ENCODE peak calls at places on chromosomes 6 and 20, in four cellular contexts. One of them, this sample, is unnamed.

GRCh38 chr6:33392168-33392947 is 735 bp downstream of the KIFC1 start:
- DNase-seq in PC-3: peak; percentile 16
- DNase-seq in fibroblast of lung: no peak
- DNase-seq in astrocyte: peak; percentile 26
- DNase-seq in this sample: no peak

GRCh38 chr6:128511518-128511917 is 8.9 kb downstream of the PTPRK start:
- DNase-seq in fibroblast of lung: peak; percentile 64
- DNase-seq in PC-3: peak; percentile 88
- DNase-seq in astrocyte: peak; percentile 69
- DNase-seq in this sample: no peak

GRCh38 chr20:59656417-59656816 is 52.1 kb downstream of the PHACTR3 start:
- DNase-seq in PC-3: no peak
- DNase-seq in fibroblast of lung: no peak
- DNase-seq in astrocyte: no peak
- DNase-seq in this sample: no peak

GRCh38 chr6:161429921-161430490 is 156.1 kb upstream of the AGPAT4 start:
- DNase-seq in fibroblast of lung: no peak
- DNase-seq in astrocyte: no peak
- DNase-seq in PC-3: peak; percentile 36
- DNase-seq in this sample: peak; percentile 8

GRCh38 chr6:170151235-170152110 is 139.4 kb downstream of the DLL1 start:
- DNase-seq in fibroblast of lung: no peak
- DNase-seq in astrocyte: no peak
- DNase-seq in PC-3: no peak
- DNase-seq in this sample: no peak

GRCh38 chr20:35547319-35547718 is 5.4 kb downstream of the ERGIC3 start:
- DNase-seq in astrocyte: no peak
- DNase-seq in fibroblast of lung: no peak
- DNase-seq in PC-3: no peak
- DNase-seq in this sample: no peak

GRCh38 chr6:63245908-63246307 is 34.6 kb downstream of the FKBP1C start:
- DNase-seq in astrocyte: no peak
- DNase-seq in fibroblast of lung: no peak
- DNase-seq in PC-3: no peak
- DNase-seq in this sample: no peak

GRCh38 chr6:31042801-31043200 is 32.5 kb downstream of the MUC22 start:
- DNase-seq in fibroblast of lung: peak; percentile 60
- DNase-seq in astrocyte: peak; percentile 31
- DNase-seq in PC-3: peak; percentile 80
- DNase-seq in this sample: peak; percentile 25

GRCh38 chr20:24379116-24379927 is 90.1 kb upstream of the SYNDIG1 start:
- DNase-seq in PC-3: no peak
- DNase-seq in fibroblast of lung: peak; percentile 69
- DNase-seq in astrocyte: peak; percentile 71
- DNase-seq in this sample: no peak

GRCh38 chr6:40788661-40789111 is 201.5 kb upstream of the LRFN2 start:
- DNase-seq in astrocyte: peak; percentile 6
- DNase-seq in fibroblast of lung: peak; percentile 11
- DNase-seq in PC-3: no peak
- DNase-seq in this sample: no peak
- H2AFZ ChIP-seq in astrocyte: no peak overlapping the region
- H2AFZ ChIP-seq in fibroblast of lung: no peak overlapping the region
- H2AFZ ChIP-seq in PC-3: no peak overlapping the region
- H2AFZ ChIP-seq in this sample: no peak overlapping the region

DNA sequence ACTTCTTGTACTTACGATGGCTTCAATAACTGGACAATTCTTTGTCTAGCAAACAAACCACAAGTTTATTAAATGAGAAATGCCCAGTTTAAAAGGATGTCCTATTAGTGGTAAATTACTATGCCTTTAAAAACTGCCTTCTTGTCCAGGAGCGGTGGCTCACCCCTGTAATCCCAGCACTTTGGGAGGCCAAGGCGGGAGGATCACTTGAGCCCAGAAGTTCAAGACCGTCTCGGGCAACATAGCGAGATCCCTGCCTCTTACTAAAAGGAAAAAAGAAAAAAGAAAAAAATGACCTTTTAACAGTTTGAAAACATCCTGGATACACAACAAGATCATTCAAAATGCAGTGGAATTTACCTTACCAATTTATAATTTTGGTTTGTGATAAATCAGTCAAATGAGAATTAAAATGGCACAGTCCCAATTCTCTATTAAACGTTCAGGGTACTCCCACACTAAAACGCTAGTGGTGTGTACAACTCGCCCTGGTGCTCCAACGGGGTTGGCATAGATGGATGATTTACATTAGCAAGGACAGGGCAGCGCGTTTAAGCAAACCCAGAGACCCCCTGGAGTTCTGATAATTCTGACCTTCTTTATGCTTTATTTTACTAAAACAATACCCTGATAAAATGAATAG is 2.2 kb downstream of the ZBTB2 start:
- DNase-seq in fibroblast of lung: no peak
- DNase-seq in astrocyte: no peak
- DNase-seq in PC-3: no peak
- DNase-seq in this sample: no peak
- H2AFZ ChIP-seq in fibroblast of lung: no peak overlapping the region
- H2AFZ ChIP-seq in astrocyte: peak overlapping the region; percentile 59
- H2AFZ ChIP-seq in PC-3: peak overlapping the region; percentile 84
- H2AFZ ChIP-seq in this sample: no peak overlapping the region

GRCh38 chr20:45812157-45813005 is at the start of gene UBE2C:
- DNase-seq in PC-3: peak; percentile 100
- DNase-seq in fibroblast of lung: peak; percentile 100
- DNase-seq in astrocyte: peak; percentile 100
- DNase-seq in this sample: peak; percentile 100

GRCh38 chr20:45810191-45810590 is 2.3 kb upstream of the UBE2C start:
- DNase-seq in PC-3: no peak
- DNase-seq in fibroblast of lung: no peak
- DNase-seq in astrocyte: no peak
- DNase-seq in this sample: no peak

GRCh38 chr20:45814314-45814713 is 1.9 kb downstream of the UBE2C start:
- DNase-seq in fibroblast of lung: peak; percentile 66
- DNase-seq in PC-3: no peak
- DNase-seq in astrocyte: no peak
- DNase-seq in this sample: no peak

GRCh38 chr20:45813006-45813340 is 529 bp downstream of the UBE2C start:
- DNase-seq in astrocyte: no peak
- DNase-seq in fibroblast of lung: no peak
- DNase-seq in PC-3: no peak
- DNase-seq in this sample: no peak

GRCh38 chr20:45813489-45813888 is 1.0 kb downstream of the UBE2C start:
- DNase-seq in PC-3: no peak
- DNase-seq in fibroblast of lung: no peak
- DNase-seq in astrocyte: no peak
- DNase-seq in this sample: no peak
- H2AFZ ChIP-seq in PC-3: no peak overlapping the region
- H2AFZ ChIP-seq in fibroblast of lung: no peak overlapping the region
- H2AFZ ChIP-seq in astrocyte: no peak overlapping the region
- H2AFZ ChIP-seq in this sample: no peak overlapping the region

GRCh38 chr6:11987390-11987789 is 24.7 kb upstream of the HIVEP1 start:
- DNase-seq in fibroblast of lung: no peak
- DNase-seq in PC-3: peak; percentile 25
- DNase-seq in astrocyte: no peak
- DNase-seq in this sample: no peak

GRCh38 chr6:11979866-11980265 is 32.2 kb upstream of the HIVEP1 start:
- DNase-seq in astrocyte: no peak
- DNase-seq in fibroblast of lung: no peak
- DNase-seq in PC-3: no peak
- DNase-seq in this sample: no peak

GRCh38 chr6:11977738-11978137 is 34.4 kb upstream of the HIVEP1 start:
- DNase-seq in fibroblast of lung: no peak
- DNase-seq in PC-3: no peak
- DNase-seq in astrocyte: no peak
- DNase-seq in this sample: no peak

GRCh38 chr6:11978169-11978987 is 33.7 kb upstream of the HIVEP1 start:
- DNase-seq in astrocyte: peak; percentile 43
- DNase-seq in fibroblast of lung: no peak
- DNase-seq in PC-3: no peak
- DNase-seq in this sample: no peak

GRCh38 chr6:11983306-11983705 is 28.8 kb upstream of the HIVEP1 start:
- DNase-seq in astrocyte: no peak
- DNase-seq in PC-3: no peak
- DNase-seq in fibroblast of lung: no peak
- DNase-seq in this sample: no peak
- H2AFZ ChIP-seq in astrocyte: peak overlapping the region; percentile 50
- H2AFZ ChIP-seq in PC-3: peak overlapping the region; percentile 21
- H2AFZ ChIP-seq in fibroblast of lung: no peak overlapping the region
- H2AFZ ChIP-seq in this sample: no peak overlapping the region

DNA sequence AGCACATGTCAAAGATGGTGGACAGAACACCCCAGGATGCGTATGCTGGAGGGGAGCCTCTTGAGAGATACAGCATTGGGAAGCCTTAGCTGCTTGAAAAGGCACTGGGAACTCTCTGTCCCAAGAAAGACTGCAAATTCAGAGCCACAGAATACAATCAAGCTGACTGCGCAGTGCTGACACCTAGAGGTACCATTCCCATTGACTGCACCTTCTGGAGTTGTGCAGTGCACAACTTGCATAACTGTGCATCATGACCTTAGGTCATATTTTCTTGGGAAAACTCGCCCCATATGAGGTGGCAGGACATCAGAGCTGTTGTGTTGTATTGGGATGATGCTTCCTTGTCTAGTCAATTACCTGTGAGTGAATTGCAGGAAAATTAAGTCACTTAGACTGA is 646.5 kb upstream of the NOX3 start:
- DNase-seq in astrocyte: no peak
- DNase-seq in fibroblast of lung: peak; percentile 2
- DNase-seq in PC-3: peak; percentile 58
- DNase-seq in this sample: peak; percentile 7
- H2AFZ ChIP-seq in astrocyte: no peak overlapping the region
- H2AFZ ChIP-seq in fibroblast of lung: no peak overlapping the region
- H2AFZ ChIP-seq in PC-3: peak overlapping the region; percentile 26
- H2AFZ ChIP-seq in this sample: no peak overlapping the region

GRCh38 chr6:125985967-125986294 is 409 bp upstream of the TRMT11 start:
- DNase-seq in astrocyte: no peak
- DNase-seq in fibroblast of lung: no peak
- DNase-seq in PC-3: no peak
- DNase-seq in this sample: peak; percentile 75

GRCh38 chr6:125986956-125987617 is 747 bp downstream of the TRMT11 start:
- DNase-seq in fibroblast of lung: peak; percentile 15
- DNase-seq in astrocyte: peak; percentile 22
- DNase-seq in PC-3: peak; percentile 19
- DNase-seq in this sample: no peak

GRCh38 chr6:125984311-125984710 is 2.0 kb upstream of the TRMT11 start:
- DNase-seq in astrocyte: peak; percentile 76
- DNase-seq in fibroblast of lung: peak; percentile 63
- DNase-seq in PC-3: no peak
- DNase-seq in this sample: no peak

GRCh38 chr6:125986295-125986955 is at the start of gene TRMT11:
- DNase-seq in PC-3: peak; percentile 90
- DNase-seq in fibroblast of lung: peak; percentile 84
- DNase-seq in astrocyte: peak; percentile 74
- DNase-seq in this sample: peak; percentile 95

DNA sequence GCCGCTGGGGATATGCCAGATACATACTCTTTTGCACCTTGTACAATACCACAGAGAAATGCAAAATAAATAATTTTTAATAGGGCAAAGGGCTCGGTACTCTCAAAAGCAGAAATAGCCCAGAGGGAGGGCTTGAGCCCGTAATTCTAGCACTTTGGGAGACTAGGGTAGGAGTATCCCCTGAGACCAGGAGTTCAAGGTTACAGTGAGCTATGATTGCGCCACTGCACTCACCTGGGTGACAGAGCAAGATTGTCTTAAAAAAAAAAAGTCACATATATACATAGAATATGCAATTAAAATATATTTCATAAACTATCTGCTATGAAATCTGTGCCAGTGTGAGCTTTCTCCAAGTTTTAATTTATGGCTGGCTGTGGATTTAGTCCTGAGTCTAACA is 818 bp upstream of the TRMT11 start:
- DNase-seq in PC-3: no peak
- DNase-seq in astrocyte: no peak
- DNase-seq in fibroblast of lung: no peak
- DNase-seq in this sample: no peak
- H2AFZ ChIP-seq in PC-3: peak overlapping the region; percentile 95
- H2AFZ ChIP-seq in astrocyte: no peak overlapping the region
- H2AFZ ChIP-seq in fibroblast of lung: peak overlapping the region; percentile 100
- H2AFZ ChIP-seq in this sample: no peak overlapping the region

GRCh38 chr6:140379919-140380318 is 1005.5 kb upstream of the CITED2 start:
- DNase-seq in astrocyte: peak; percentile 68
- DNase-seq in PC-3: no peak
- DNase-seq in fibroblast of lung: peak; percentile 75
- DNase-seq in this sample: peak; percentile 16
- H2AFZ ChIP-seq in astrocyte: no peak overlapping the region
- H2AFZ ChIP-seq in PC-3: no peak overlapping the region
- H2AFZ ChIP-seq in fibroblast of lung: no peak overlapping the region
- H2AFZ ChIP-seq in this sample: no peak overlapping the region